ENCODE peak calls at places on chromosomes 6 and 20, in four cellular contexts. One of them, this sample, is unnamed.

GRCh38 chr20:37294262-37294981 is 5.0 kb downstream of the MANBAL start:
- DNase-seq in fibroblast of mammary gland: peak; percentile 76
- DNase-seq in lower lobe of right lung: no peak
- DNase-seq in AG10803: peak; percentile 66
- DNase-seq in this sample: no peak

GRCh38 chr6:154705471-154706113 is 27.6 kb upstream of the SCAF8 start:
- DNase-seq in lower lobe of right lung: no peak
- DNase-seq in fibroblast of mammary gland: peak; percentile 20
- DNase-seq in AG10803: no peak
- DNase-seq in this sample: no peak

GRCh38 chr6:135920689-135921088 is 69.2 kb downstream of the PDE7B start:
- DNase-seq in fibroblast of mammary gland: peak; percentile 36
- DNase-seq in AG10803: no peak
- DNase-seq in lower lobe of right lung: no peak
- DNase-seq in this sample: no peak

GRCh38 chr6:168647271-168647670 is 206.3 kb downstream of the SMOC2 start:
- DNase-seq in fibroblast of mammary gland: no peak
- DNase-seq in lower lobe of right lung: no peak
- DNase-seq in AG10803: no peak
- DNase-seq in this sample: no peak

GRCh38 chr6:116278478-116278822 is 1.3 kb downstream of the TSPYL1 start:
- DNase-seq in fibroblast of mammary gland: no peak
- DNase-seq in AG10803: no peak
- DNase-seq in lower lobe of right lung: no peak
- DNase-seq in this sample: no peak

GRCh38 chr20:34164569-34164968 is 52.5 kb upstream of the EIF2S2 start:
- DNase-seq in AG10803: no peak
- DNase-seq in fibroblast of mammary gland: no peak
- DNase-seq in lower lobe of right lung: no peak
- DNase-seq in this sample: no peak

GRCh38 chr20:52992632-52993031 is 20.5 kb downstream of the TSHZ2 start:
- DNase-seq in lower lobe of right lung: no peak
- DNase-seq in fibroblast of mammary gland: peak; percentile 32
- DNase-seq in AG10803: peak; percentile 39
- DNase-seq in this sample: no peak

GRCh38 chr20:17629678-17630089 is 52.4 kb downstream of the RRBP1 start:
- DNase-seq in AG10803: no peak
- DNase-seq in lower lobe of right lung: no peak
- DNase-seq in fibroblast of mammary gland: no peak
- DNase-seq in this sample: no peak

GRCh38 chr6:9405369-9405768 is 970.0 kb upstream of the SLC35B3 start:
- DNase-seq in AG10803: peak; percentile 41
- DNase-seq in fibroblast of mammary gland: peak; percentile 82
- DNase-seq in lower lobe of right lung: no peak
- DNase-seq in this sample: no peak

GRCh38 chr6:108260126-108260808 is 573 bp downstream of the SNX3 start:
- DNase-seq in lower lobe of right lung: peak; percentile 50
- DNase-seq in AG10803: peak; percentile 48
- DNase-seq in fibroblast of mammary gland: peak; percentile 54
- DNase-seq in this sample: no peak

GRCh38 chr6:108263371-108263770 is 2.5 kb upstream of the SNX3 start:
- DNase-seq in lower lobe of right lung: no peak
- DNase-seq in AG10803: no peak
- DNase-seq in fibroblast of mammary gland: no peak
- DNase-seq in this sample: no peak

GRCh38 chr6:108260809-108261569 is at the start of gene SNX3:
- DNase-seq in AG10803: peak; percentile 96
- DNase-seq in lower lobe of right lung: peak; percentile 97
- DNase-seq in fibroblast of mammary gland: peak; percentile 94
- DNase-seq in this sample: peak; percentile 93
- TF ChIP-seq CTCF in AG10803: no peak
- TF ChIP-seq CTCF in lower lobe of right lung: no peak
- TF ChIP-seq CTCF in fibroblast of mammary gland: peak; percentile 4
- TF ChIP-seq CTCF in this sample: no peak

GRCh38 chr20:6184086-6184485 is 61.3 kb upstream of the FERMT1 start:
- DNase-seq in fibroblast of mammary gland: no peak
- DNase-seq in lower lobe of right lung: no peak
- DNase-seq in AG10803: no peak
- DNase-seq in this sample: no peak
- TF ChIP-seq CTCF in fibroblast of mammary gland: no peak
- TF ChIP-seq CTCF in lower lobe of right lung: no peak
- TF ChIP-seq CTCF in AG10803: no peak
- TF ChIP-seq CTCF in this sample: peak; percentile 39

GRCh38 chr6:1479095-1479494 is 89.7 kb downstream of the FOXF2 start:
- DNase-seq in AG10803: peak; percentile 99
- DNase-seq in lower lobe of right lung: no peak
- DNase-seq in fibroblast of mammary gland: peak; percentile 99
- DNase-seq in this sample: no peak
- TF ChIP-seq CTCF in AG10803: peak; percentile 55
- TF ChIP-seq CTCF in lower lobe of right lung: no peak
- TF ChIP-seq CTCF in fibroblast of mammary gland: peak; percentile 58
- TF ChIP-seq CTCF in this sample: no peak

DNA sequence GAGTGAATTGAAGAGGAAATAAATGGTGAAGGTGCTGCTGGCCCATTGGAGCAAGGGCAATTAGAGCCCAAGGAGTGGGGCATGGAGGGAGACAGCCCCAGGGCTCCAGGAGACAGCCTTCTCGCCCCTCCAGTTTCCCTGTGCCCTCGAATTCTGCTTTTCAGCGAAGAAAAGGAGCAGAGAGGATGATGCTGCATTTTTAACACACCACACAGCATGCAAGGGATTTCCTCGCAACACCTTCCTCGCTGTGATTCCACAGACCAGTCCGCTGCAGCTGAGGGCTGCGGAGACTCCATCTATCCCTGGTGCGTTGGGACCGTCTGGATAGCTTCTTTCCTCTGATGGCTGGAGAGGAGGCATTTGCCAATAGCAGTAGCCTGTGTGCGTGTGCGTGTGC is 41.7 kb downstream of the PTCHD4 start:
- DNase-seq in fibroblast of mammary gland: peak; percentile 33
- DNase-seq in AG10803: no peak
- DNase-seq in lower lobe of right lung: no peak
- DNase-seq in this sample: no peak
- TF ChIP-seq CTCF in fibroblast of mammary gland: no peak
- TF ChIP-seq CTCF in AG10803: no peak
- TF ChIP-seq CTCF in lower lobe of right lung: no peak
- TF ChIP-seq CTCF in this sample: no peak

DNA sequence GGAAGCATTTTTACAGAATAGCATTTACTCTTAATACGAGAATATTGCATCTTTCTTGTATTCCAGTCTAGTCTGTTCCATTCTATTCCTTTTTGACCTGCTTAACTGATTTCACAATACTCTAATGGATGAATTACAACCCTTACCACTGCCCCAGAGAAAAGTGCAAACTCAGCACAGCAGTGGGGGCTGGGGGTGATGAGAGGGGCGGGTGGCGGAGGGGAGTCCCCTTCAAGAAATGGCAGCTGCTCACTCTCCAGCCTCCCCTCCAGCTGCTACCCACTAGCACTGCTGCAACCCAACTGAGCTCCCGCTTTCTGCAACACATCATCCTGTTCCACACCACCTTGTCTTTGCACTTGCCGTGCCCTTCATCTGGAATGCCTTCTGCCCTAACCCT is 30.1 kb downstream of the PIM1 start:
- DNase-seq in fibroblast of mammary gland: no peak
- DNase-seq in lower lobe of right lung: no peak
- DNase-seq in AG10803: no peak
- DNase-seq in this sample: no peak
- TF ChIP-seq CTCF in fibroblast of mammary gland: no peak
- TF ChIP-seq CTCF in lower lobe of right lung: no peak
- TF ChIP-seq CTCF in AG10803: no peak
- TF ChIP-seq CTCF in this sample: no peak

GRCh38 chr6:34120953-34121675 is 24.8 kb downstream of the GRM4 start:
- DNase-seq in AG10803: no peak
- DNase-seq in fibroblast of mammary gland: no peak
- DNase-seq in lower lobe of right lung: no peak
- DNase-seq in this sample: no peak
- TF ChIP-seq CTCF in AG10803: no peak
- TF ChIP-seq CTCF in fibroblast of mammary gland: no peak
- TF ChIP-seq CTCF in lower lobe of right lung: no peak
- TF ChIP-seq CTCF in this sample: no peak

DNA sequence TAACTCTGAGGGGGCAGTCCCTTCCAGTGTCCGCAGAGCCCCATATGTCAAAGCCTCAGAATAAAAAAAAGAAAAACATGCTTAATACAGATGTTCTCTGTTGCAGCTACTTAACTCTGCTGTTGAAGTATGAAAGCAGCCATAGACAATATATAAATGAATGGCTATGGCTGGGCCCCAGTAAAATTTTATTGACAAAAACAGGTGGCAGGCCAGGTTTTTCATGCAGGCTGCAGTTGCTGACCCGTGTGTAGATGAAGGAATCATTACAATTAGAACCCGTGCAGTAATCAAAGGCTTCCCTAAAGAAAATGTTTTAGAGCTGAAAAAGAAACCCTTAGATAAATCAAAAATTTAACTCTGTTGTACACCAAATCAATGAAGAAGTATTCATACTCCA is 13.0 kb upstream of the RIN2 start:
- DNase-seq in AG10803: no peak
- DNase-seq in lower lobe of right lung: no peak
- DNase-seq in fibroblast of mammary gland: no peak
- DNase-seq in this sample: no peak
- TF ChIP-seq CTCF in AG10803: no peak
- TF ChIP-seq CTCF in lower lobe of right lung: no peak
- TF ChIP-seq CTCF in fibroblast of mammary gland: no peak
- TF ChIP-seq CTCF in this sample: no peak

DNA sequence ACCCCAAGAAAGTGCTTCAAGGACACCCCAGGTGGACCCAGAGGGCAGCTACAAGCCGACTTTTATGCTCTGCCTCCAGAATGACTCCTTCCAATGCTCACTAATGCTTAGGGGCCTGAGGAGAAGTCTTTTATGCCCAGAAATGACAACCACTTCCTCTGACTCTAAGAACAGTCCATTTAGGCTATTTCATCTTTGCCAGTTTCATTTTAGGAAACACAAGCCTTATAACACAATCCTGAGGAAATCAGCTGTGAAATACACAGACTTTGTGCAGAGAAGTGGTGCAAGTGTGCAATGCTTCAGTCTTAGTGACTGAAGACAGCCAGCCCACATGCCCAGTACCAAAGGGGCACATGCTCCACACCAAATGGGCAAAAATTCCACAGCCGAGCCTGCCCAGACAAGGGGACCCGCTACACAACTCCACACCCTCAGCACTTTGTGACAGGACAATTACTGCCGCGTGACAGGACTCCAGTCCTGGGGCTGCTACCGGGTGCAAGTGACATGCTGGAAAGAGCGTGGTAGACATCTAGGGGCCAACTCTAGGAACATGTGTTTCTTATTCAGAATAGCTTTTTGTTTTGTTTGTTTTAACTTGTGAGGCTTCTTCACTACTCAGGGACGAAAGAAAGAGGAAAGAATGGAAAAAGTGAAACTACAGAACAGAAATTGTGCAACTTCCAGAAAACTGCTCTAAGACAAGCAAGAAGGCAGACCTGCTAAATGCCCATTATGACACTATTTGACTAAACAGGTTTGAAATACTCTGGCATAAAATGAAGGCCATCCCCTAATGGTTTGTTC is 28.2 kb upstream of the PLAGL1 start:
- DNase-seq in lower lobe of right lung: peak; percentile 55
- DNase-seq in fibroblast of mammary gland: peak; percentile 57
- DNase-seq in AG10803: peak; percentile 61
- DNase-seq in this sample: no peak
- TF ChIP-seq CTCF in lower lobe of right lung: no peak
- TF ChIP-seq CTCF in fibroblast of mammary gland: no peak
- TF ChIP-seq CTCF in AG10803: peak; percentile 14
- TF ChIP-seq CTCF in this sample: peak; percentile 15

DNA sequence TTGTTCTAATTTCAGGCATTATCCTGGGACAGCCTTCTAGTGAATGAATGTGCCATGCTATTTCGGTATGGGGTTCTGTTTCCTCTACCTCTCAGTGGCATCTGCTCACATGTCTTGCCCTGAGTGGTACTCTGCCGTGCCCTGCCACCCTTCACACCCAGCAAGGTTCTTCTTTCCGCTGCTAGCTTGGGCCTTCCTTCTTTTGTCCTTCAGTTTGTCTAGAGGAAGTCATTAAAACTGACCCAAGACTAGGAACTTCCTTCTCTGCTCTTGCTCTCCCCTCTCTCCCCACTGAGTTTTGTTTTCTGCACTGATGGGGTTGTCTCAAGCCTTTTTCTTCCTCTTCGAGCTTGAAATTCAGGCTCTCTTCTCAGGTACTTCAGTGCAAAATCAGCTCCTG is 300.7 kb upstream of the PRDM1 start:
- DNase-seq in AG10803: no peak
- DNase-seq in fibroblast of mammary gland: no peak
- DNase-seq in lower lobe of right lung: peak; percentile 62
- DNase-seq in this sample: no peak
- TF ChIP-seq CTCF in AG10803: no peak
- TF ChIP-seq CTCF in fibroblast of mammary gland: no peak
- TF ChIP-seq CTCF in lower lobe of right lung: no peak
- TF ChIP-seq CTCF in this sample: no peak